ENCODE peak calls at places on chromosomes 13 and 19, in ten cellular contexts. One of them, this sample, is unnamed.

GRCh38 chr13:111167290-111167689 is 52.2 kb downstream of the ARHGEF7 start:
- DNase-seq in ELR: no peak
- DNase-seq in activated T-cell treated with anti-CD3 and anti-CD28 coated beads for 1 hour: no peak
- DNase-seq in LoVo: no peak
- DNase-seq in activated naive CD8-positive, alpha-beta T cell treated with anti-CD3 and anti-CD28 coated beads, Interleukin-2, amount 50 U/mL, for 24 hours: no peak
- DNase-seq in stimulated activated CD4-positive, alpha-beta T cell treated with anti-CD3 and anti-CD28 coated beads, Interleukin-12 subunit alpha, Interleukin-12 subunit beta, amount 100 ng/mL, for 48 hours: no peak
- DNase-seq in stimulated activated CD8-positive, alpha-beta memory T cell treated with anti-CD3 and anti-CD28 coated beads, Interleukin-7, amount 100 ng/mL, for 1 hour: no peak
- DNase-seq in RWPE1: no peak
- DNase-seq in NCI-H1436: no peak
- DNase-seq in naive thymus-derived CD8-positive, alpha-beta T cell: no peak
- DNase-seq in this sample: no peak

GRCh38 chr13:40388617-40389016 is 277.8 kb downstream of the FOXO1 start:
- DNase-seq in ELR: peak; percentile 60
- DNase-seq in activated T-cell treated with anti-CD3 and anti-CD28 coated beads for 1 hour: peak; percentile 62
- DNase-seq in LoVo: no peak
- DNase-seq in activated naive CD8-positive, alpha-beta T cell treated with anti-CD3 and anti-CD28 coated beads, Interleukin-2, amount 50 U/mL, for 24 hours: peak; percentile 72
- DNase-seq in stimulated activated CD4-positive, alpha-beta T cell treated with anti-CD3 and anti-CD28 coated beads, Interleukin-12 subunit alpha, Interleukin-12 subunit beta, amount 100 ng/mL, for 48 hours: peak; percentile 77
- DNase-seq in stimulated activated CD8-positive, alpha-beta memory T cell treated with anti-CD3 and anti-CD28 coated beads, Interleukin-7, amount 100 ng/mL, for 1 hour: peak; percentile 58
- DNase-seq in RWPE1: no peak
- DNase-seq in NCI-H1436: no peak
- DNase-seq in naive thymus-derived CD8-positive, alpha-beta T cell: peak; percentile 65
- DNase-seq in this sample: peak; percentile 90

GRCh38 chr19:7442423-7442822 is 46.4 kb downstream of the PEX11G start:
- DNase-seq in ELR: no peak
- DNase-seq in activated T-cell treated with anti-CD3 and anti-CD28 coated beads for 1 hour: no peak
- DNase-seq in LoVo: no peak
- DNase-seq in activated naive CD8-positive, alpha-beta T cell treated with anti-CD3 and anti-CD28 coated beads, Interleukin-2, amount 50 U/mL, for 24 hours: no peak
- DNase-seq in stimulated activated CD4-positive, alpha-beta T cell treated with anti-CD3 and anti-CD28 coated beads, Interleukin-12 subunit alpha, Interleukin-12 subunit beta, amount 100 ng/mL, for 48 hours: no peak
- DNase-seq in stimulated activated CD8-positive, alpha-beta memory T cell treated with anti-CD3 and anti-CD28 coated beads, Interleukin-7, amount 100 ng/mL, for 1 hour: no peak
- DNase-seq in RWPE1: no peak
- DNase-seq in NCI-H1436: peak; percentile 42
- DNase-seq in naive thymus-derived CD8-positive, alpha-beta T cell: no peak
- DNase-seq in this sample: no peak

GRCh38 chr13:43348397-43348796 is 325.0 kb downstream of the DNAJC15 start:
- DNase-seq in ELR: peak; percentile 82
- DNase-seq in activated T-cell treated with anti-CD3 and anti-CD28 coated beads for 1 hour: no peak
- DNase-seq in LoVo: no peak
- DNase-seq in activated naive CD8-positive, alpha-beta T cell treated with anti-CD3 and anti-CD28 coated beads, Interleukin-2, amount 50 U/mL, for 24 hours: no peak
- DNase-seq in stimulated activated CD4-positive, alpha-beta T cell treated with anti-CD3 and anti-CD28 coated beads, Interleukin-12 subunit alpha, Interleukin-12 subunit beta, amount 100 ng/mL, for 48 hours: no peak
- DNase-seq in stimulated activated CD8-positive, alpha-beta memory T cell treated with anti-CD3 and anti-CD28 coated beads, Interleukin-7, amount 100 ng/mL, for 1 hour: no peak
- DNase-seq in RWPE1: peak; percentile 52
- DNase-seq in NCI-H1436: no peak
- DNase-seq in naive thymus-derived CD8-positive, alpha-beta T cell: no peak
- DNase-seq in this sample: no peak

GRCh38 chr19:16160943-16161560 is 12.3 kb downstream of the CIB3 start:
- DNase-seq in ELR: peak; percentile 96
- DNase-seq in activated T-cell treated with anti-CD3 and anti-CD28 coated beads for 1 hour: no peak
- DNase-seq in LoVo: peak; percentile 74
- DNase-seq in activated naive CD8-positive, alpha-beta T cell treated with anti-CD3 and anti-CD28 coated beads, Interleukin-2, amount 50 U/mL, for 24 hours: peak; percentile 80
- DNase-seq in stimulated activated CD4-positive, alpha-beta T cell treated with anti-CD3 and anti-CD28 coated beads, Interleukin-12 subunit alpha, Interleukin-12 subunit beta, amount 100 ng/mL, for 48 hours: peak; percentile 49
- DNase-seq in stimulated activated CD8-positive, alpha-beta memory T cell treated with anti-CD3 and anti-CD28 coated beads, Interleukin-7, amount 100 ng/mL, for 1 hour: no peak
- DNase-seq in RWPE1: peak; percentile 91
- DNase-seq in NCI-H1436: no peak
- DNase-seq in naive thymus-derived CD8-positive, alpha-beta T cell: no peak
- DNase-seq in this sample: peak; percentile 68

GRCh38 chr19:35347171-35347929 is at the start of gene FFAR1:
- DNase-seq in ELR: peak; percentile 5
- DNase-seq in activated T-cell treated with anti-CD3 and anti-CD28 coated beads for 1 hour: no peak
- DNase-seq in LoVo: no peak
- DNase-seq in activated naive CD8-positive, alpha-beta T cell treated with anti-CD3 and anti-CD28 coated beads, Interleukin-2, amount 50 U/mL, for 24 hours: peak; percentile 61
- DNase-seq in stimulated activated CD4-positive, alpha-beta T cell treated with anti-CD3 and anti-CD28 coated beads, Interleukin-12 subunit alpha, Interleukin-12 subunit beta, amount 100 ng/mL, for 48 hours: peak; percentile 57
- DNase-seq in stimulated activated CD8-positive, alpha-beta memory T cell treated with anti-CD3 and anti-CD28 coated beads, Interleukin-7, amount 100 ng/mL, for 1 hour: no peak
- DNase-seq in RWPE1: no peak
- DNase-seq in NCI-H1436: no peak
- DNase-seq in naive thymus-derived CD8-positive, alpha-beta T cell: peak; percentile 34
- DNase-seq in this sample: peak; percentile 73

GRCh38 chr13:110759710-110760109 is 46.2 kb downstream of the ING1 start:
- DNase-seq in ELR: peak; percentile 67
- DNase-seq in activated T-cell treated with anti-CD3 and anti-CD28 coated beads for 1 hour: no peak
- DNase-seq in LoVo: no peak
- DNase-seq in activated naive CD8-positive, alpha-beta T cell treated with anti-CD3 and anti-CD28 coated beads, Interleukin-2, amount 50 U/mL, for 24 hours: no peak
- DNase-seq in stimulated activated CD4-positive, alpha-beta T cell treated with anti-CD3 and anti-CD28 coated beads, Interleukin-12 subunit alpha, Interleukin-12 subunit beta, amount 100 ng/mL, for 48 hours: no peak
- DNase-seq in stimulated activated CD8-positive, alpha-beta memory T cell treated with anti-CD3 and anti-CD28 coated beads, Interleukin-7, amount 100 ng/mL, for 1 hour: no peak
- DNase-seq in RWPE1: peak; percentile 26
- DNase-seq in NCI-H1436: no peak
- DNase-seq in naive thymus-derived CD8-positive, alpha-beta T cell: no peak
- DNase-seq in this sample: no peak

GRCh38 chr19:50720921-50721291 is 1.3 kb upstream of the SHANK1 start:
- DNase-seq in ELR: peak; percentile 82
- DNase-seq in activated T-cell treated with anti-CD3 and anti-CD28 coated beads for 1 hour: no peak
- DNase-seq in LoVo: no peak
- DNase-seq in activated naive CD8-positive, alpha-beta T cell treated with anti-CD3 and anti-CD28 coated beads, Interleukin-2, amount 50 U/mL, for 24 hours: no peak
- DNase-seq in stimulated activated CD4-positive, alpha-beta T cell treated with anti-CD3 and anti-CD28 coated beads, Interleukin-12 subunit alpha, Interleukin-12 subunit beta, amount 100 ng/mL, for 48 hours: no peak
- DNase-seq in stimulated activated CD8-positive, alpha-beta memory T cell treated with anti-CD3 and anti-CD28 coated beads, Interleukin-7, amount 100 ng/mL, for 1 hour: no peak
- DNase-seq in RWPE1: no peak
- DNase-seq in NCI-H1436: no peak
- DNase-seq in naive thymus-derived CD8-positive, alpha-beta T cell: no peak
- DNase-seq in this sample: no peak

GRCh38 chr19:42068756-42069571 is 1.0 kb downstream of the GRIK5 start:
- DNase-seq in ELR: no peak
- DNase-seq in activated T-cell treated with anti-CD3 and anti-CD28 coated beads for 1 hour: no peak
- DNase-seq in LoVo: no peak
- DNase-seq in activated naive CD8-positive, alpha-beta T cell treated with anti-CD3 and anti-CD28 coated beads, Interleukin-2, amount 50 U/mL, for 24 hours: no peak
- DNase-seq in stimulated activated CD4-positive, alpha-beta T cell treated with anti-CD3 and anti-CD28 coated beads, Interleukin-12 subunit alpha, Interleukin-12 subunit beta, amount 100 ng/mL, for 48 hours: no peak
- DNase-seq in stimulated activated CD8-positive, alpha-beta memory T cell treated with anti-CD3 and anti-CD28 coated beads, Interleukin-7, amount 100 ng/mL, for 1 hour: no peak
- DNase-seq in RWPE1: no peak
- DNase-seq in NCI-H1436: no peak
- DNase-seq in naive thymus-derived CD8-positive, alpha-beta T cell: no peak
- DNase-seq in this sample: no peak

GRCh38 chr13:90968510-90968909 is 379.0 kb upstream of the MIR17HG start:
- DNase-seq in ELR: peak; percentile 61
- DNase-seq in activated T-cell treated with anti-CD3 and anti-CD28 coated beads for 1 hour: no peak
- DNase-seq in LoVo: peak; percentile 21
- DNase-seq in activated naive CD8-positive, alpha-beta T cell treated with anti-CD3 and anti-CD28 coated beads, Interleukin-2, amount 50 U/mL, for 24 hours: no peak
- DNase-seq in stimulated activated CD4-positive, alpha-beta T cell treated with anti-CD3 and anti-CD28 coated beads, Interleukin-12 subunit alpha, Interleukin-12 subunit beta, amount 100 ng/mL, for 48 hours: no peak
- DNase-seq in stimulated activated CD8-positive, alpha-beta memory T cell treated with anti-CD3 and anti-CD28 coated beads, Interleukin-7, amount 100 ng/mL, for 1 hour: no peak
- DNase-seq in RWPE1: peak; percentile 16
- DNase-seq in NCI-H1436: no peak
- DNase-seq in naive thymus-derived CD8-positive, alpha-beta T cell: no peak
- DNase-seq in this sample: no peak

GRCh38 chr19:46082728-46083050 is 41.8 kb downstream of the IGFL3 start:
- DNase-seq in ELR: peak; percentile 39
- DNase-seq in activated T-cell treated with anti-CD3 and anti-CD28 coated beads for 1 hour: no peak
- DNase-seq in LoVo: no peak
- DNase-seq in activated naive CD8-positive, alpha-beta T cell treated with anti-CD3 and anti-CD28 coated beads, Interleukin-2, amount 50 U/mL, for 24 hours: no peak
- DNase-seq in stimulated activated CD4-positive, alpha-beta T cell treated with anti-CD3 and anti-CD28 coated beads, Interleukin-12 subunit alpha, Interleukin-12 subunit beta, amount 100 ng/mL, for 48 hours: no peak
- DNase-seq in stimulated activated CD8-positive, alpha-beta memory T cell treated with anti-CD3 and anti-CD28 coated beads, Interleukin-7, amount 100 ng/mL, for 1 hour: no peak
- DNase-seq in RWPE1: peak; percentile 38
- DNase-seq in NCI-H1436: no peak
- DNase-seq in naive thymus-derived CD8-positive, alpha-beta T cell: no peak
- DNase-seq in this sample: no peak

GRCh38 chr13:76503756-76504155 is 382.4 kb downstream of the KCTD12 start:
- DNase-seq in ELR: no peak
- DNase-seq in activated T-cell treated with anti-CD3 and anti-CD28 coated beads for 1 hour: no peak
- DNase-seq in LoVo: no peak
- DNase-seq in activated naive CD8-positive, alpha-beta T cell treated with anti-CD3 and anti-CD28 coated beads, Interleukin-2, amount 50 U/mL, for 24 hours: no peak
- DNase-seq in stimulated activated CD4-positive, alpha-beta T cell treated with anti-CD3 and anti-CD28 coated beads, Interleukin-12 subunit alpha, Interleukin-12 subunit beta, amount 100 ng/mL, for 48 hours: no peak
- DNase-seq in stimulated activated CD8-positive, alpha-beta memory T cell treated with anti-CD3 and anti-CD28 coated beads, Interleukin-7, amount 100 ng/mL, for 1 hour: no peak
- DNase-seq in RWPE1: no peak
- DNase-seq in NCI-H1436: peak; percentile 58
- DNase-seq in naive thymus-derived CD8-positive, alpha-beta T cell: no peak
- DNase-seq in this sample: no peak

GRCh38 chr13:31409678-31410356 is 210.0 kb downstream of the B3GLCT start:
- DNase-seq in ELR: peak; percentile 44
- DNase-seq in activated T-cell treated with anti-CD3 and anti-CD28 coated beads for 1 hour: no peak
- DNase-seq in LoVo: no peak
- DNase-seq in activated naive CD8-positive, alpha-beta T cell treated with anti-CD3 and anti-CD28 coated beads, Interleukin-2, amount 50 U/mL, for 24 hours: no peak
- DNase-seq in stimulated activated CD4-positive, alpha-beta T cell treated with anti-CD3 and anti-CD28 coated beads, Interleukin-12 subunit alpha, Interleukin-12 subunit beta, amount 100 ng/mL, for 48 hours: no peak
- DNase-seq in stimulated activated CD8-positive, alpha-beta memory T cell treated with anti-CD3 and anti-CD28 coated beads, Interleukin-7, amount 100 ng/mL, for 1 hour: no peak
- DNase-seq in RWPE1: no peak
- DNase-seq in NCI-H1436: no peak
- DNase-seq in naive thymus-derived CD8-positive, alpha-beta T cell: no peak
- DNase-seq in this sample: no peak

GRCh38 chr19:10325732-10326131 is 7.6 kb downstream of the RAVER1 start:
- DNase-seq in ELR: no peak
- DNase-seq in activated T-cell treated with anti-CD3 and anti-CD28 coated beads for 1 hour: no peak
- DNase-seq in LoVo: no peak
- DNase-seq in activated naive CD8-positive, alpha-beta T cell treated with anti-CD3 and anti-CD28 coated beads, Interleukin-2, amount 50 U/mL, for 24 hours: no peak
- DNase-seq in stimulated activated CD4-positive, alpha-beta T cell treated with anti-CD3 and anti-CD28 coated beads, Interleukin-12 subunit alpha, Interleukin-12 subunit beta, amount 100 ng/mL, for 48 hours: no peak
- DNase-seq in stimulated activated CD8-positive, alpha-beta memory T cell treated with anti-CD3 and anti-CD28 coated beads, Interleukin-7, amount 100 ng/mL, for 1 hour: no peak
- DNase-seq in RWPE1: no peak
- DNase-seq in NCI-H1436: no peak
- DNase-seq in naive thymus-derived CD8-positive, alpha-beta T cell: no peak
- DNase-seq in this sample: no peak

GRCh38 chr19:51712461-51713081 is 11.2 kb downstream of the HAS1 start:
- DNase-seq in ELR: peak; percentile 75
- DNase-seq in activated T-cell treated with anti-CD3 and anti-CD28 coated beads for 1 hour: no peak
- DNase-seq in LoVo: no peak
- DNase-seq in activated naive CD8-positive, alpha-beta T cell treated with anti-CD3 and anti-CD28 coated beads, Interleukin-2, amount 50 U/mL, for 24 hours: no peak
- DNase-seq in stimulated activated CD4-positive, alpha-beta T cell treated with anti-CD3 and anti-CD28 coated beads, Interleukin-12 subunit alpha, Interleukin-12 subunit beta, amount 100 ng/mL, for 48 hours: no peak
- DNase-seq in stimulated activated CD8-positive, alpha-beta memory T cell treated with anti-CD3 and anti-CD28 coated beads, Interleukin-7, amount 100 ng/mL, for 1 hour: no peak
- DNase-seq in RWPE1: peak; percentile 75
- DNase-seq in NCI-H1436: peak; percentile 57
- DNase-seq in naive thymus-derived CD8-positive, alpha-beta T cell: no peak
- DNase-seq in this sample: no peak

GRCh38 chr19:46924874-46925547 is 64.2 kb downstream of the ARHGAP35 start:
- DNase-seq in ELR: no peak
- DNase-seq in activated T-cell treated with anti-CD3 and anti-CD28 coated beads for 1 hour: no peak
- DNase-seq in LoVo: peak; percentile 80
- DNase-seq in activated naive CD8-positive, alpha-beta T cell treated with anti-CD3 and anti-CD28 coated beads, Interleukin-2, amount 50 U/mL, for 24 hours: peak; percentile 14
- DNase-seq in stimulated activated CD4-positive, alpha-beta T cell treated with anti-CD3 and anti-CD28 coated beads, Interleukin-12 subunit alpha, Interleukin-12 subunit beta, amount 100 ng/mL, for 48 hours: no peak
- DNase-seq in stimulated activated CD8-positive, alpha-beta memory T cell treated with anti-CD3 and anti-CD28 coated beads, Interleukin-7, amount 100 ng/mL, for 1 hour: no peak
- DNase-seq in RWPE1: peak; percentile 41
- DNase-seq in NCI-H1436: no peak
- DNase-seq in naive thymus-derived CD8-positive, alpha-beta T cell: no peak
- DNase-seq in this sample: no peak

GRCh38 chr13:22143671-22144070 is 472.8 kb downstream of the FGF9 start:
- DNase-seq in ELR: no peak
- DNase-seq in activated T-cell treated with anti-CD3 and anti-CD28 coated beads for 1 hour: no peak
- DNase-seq in LoVo: no peak
- DNase-seq in activated naive CD8-positive, alpha-beta T cell treated with anti-CD3 and anti-CD28 coated beads, Interleukin-2, amount 50 U/mL, for 24 hours: no peak
- DNase-seq in stimulated activated CD4-positive, alpha-beta T cell treated with anti-CD3 and anti-CD28 coated beads, Interleukin-12 subunit alpha, Interleukin-12 subunit beta, amount 100 ng/mL, for 48 hours: no peak
- DNase-seq in stimulated activated CD8-positive, alpha-beta memory T cell treated with anti-CD3 and anti-CD28 coated beads, Interleukin-7, amount 100 ng/mL, for 1 hour: no peak
- DNase-seq in RWPE1: no peak
- DNase-seq in NCI-H1436: no peak
- DNase-seq in naive thymus-derived CD8-positive, alpha-beta T cell: no peak
- DNase-seq in this sample: no peak

GRCh38 chr19:41206926-41207750 is 11.9 kb upstream of the AXL start:
- DNase-seq in ELR: no peak
- DNase-seq in activated T-cell treated with anti-CD3 and anti-CD28 coated beads for 1 hour: no peak
- DNase-seq in LoVo: no peak
- DNase-seq in activated naive CD8-positive, alpha-beta T cell treated with anti-CD3 and anti-CD28 coated beads, Interleukin-2, amount 50 U/mL, for 24 hours: no peak
- DNase-seq in stimulated activated CD4-positive, alpha-beta T cell treated with anti-CD3 and anti-CD28 coated beads, Interleukin-12 subunit alpha, Interleukin-12 subunit beta, amount 100 ng/mL, for 48 hours: no peak
- DNase-seq in stimulated activated CD8-positive, alpha-beta memory T cell treated with anti-CD3 and anti-CD28 coated beads, Interleukin-7, amount 100 ng/mL, for 1 hour: no peak
- DNase-seq in RWPE1: no peak
- DNase-seq in NCI-H1436: no peak
- DNase-seq in naive thymus-derived CD8-positive, alpha-beta T cell: no peak
- DNase-seq in this sample: no peak

GRCh38 chr19:2274937-2275535 is 6.9 kb downstream of the PEAK3 start:
- DNase-seq in ELR: peak; percentile 74
- DNase-seq in activated T-cell treated with anti-CD3 and anti-CD28 coated beads for 1 hour: no peak
- DNase-seq in LoVo: no peak
- DNase-seq in activated naive CD8-positive, alpha-beta T cell treated with anti-CD3 and anti-CD28 coated beads, Interleukin-2, amount 50 U/mL, for 24 hours: peak; percentile 43
- DNase-seq in stimulated activated CD4-positive, alpha-beta T cell treated with anti-CD3 and anti-CD28 coated beads, Interleukin-12 subunit alpha, Interleukin-12 subunit beta, amount 100 ng/mL, for 48 hours: no peak
- DNase-seq in stimulated activated CD8-positive, alpha-beta memory T cell treated with anti-CD3 and anti-CD28 coated beads, Interleukin-7, amount 100 ng/mL, for 1 hour: no peak
- DNase-seq in RWPE1: peak; percentile 48
- DNase-seq in NCI-H1436: peak; percentile 52
- DNase-seq in naive thymus-derived CD8-positive, alpha-beta T cell: peak; percentile 56
- DNase-seq in this sample: no peak

GRCh38 chr13:20348645-20349408 is 116.7 kb upstream of the GJB6 start:
- DNase-seq in ELR: no peak
- DNase-seq in activated T-cell treated with anti-CD3 and anti-CD28 coated beads for 1 hour: no peak
- DNase-seq in LoVo: no peak
- DNase-seq in activated naive CD8-positive, alpha-beta T cell treated with anti-CD3 and anti-CD28 coated beads, Interleukin-2, amount 50 U/mL, for 24 hours: no peak
- DNase-seq in stimulated activated CD4-positive, alpha-beta T cell treated with anti-CD3 and anti-CD28 coated beads, Interleukin-12 subunit alpha, Interleukin-12 subunit beta, amount 100 ng/mL, for 48 hours: no peak
- DNase-seq in stimulated activated CD8-positive, alpha-beta memory T cell treated with anti-CD3 and anti-CD28 coated beads, Interleukin-7, amount 100 ng/mL, for 1 hour: no peak
- DNase-seq in RWPE1: no peak
- DNase-seq in NCI-H1436: no peak
- DNase-seq in naive thymus-derived CD8-positive, alpha-beta T cell: no peak
- DNase-seq in this sample: no peak

GRCh38 chr13:88592105-88592504 is 920.9 kb downstream of the SLITRK5 start:
- DNase-seq in ELR: no peak
- DNase-seq in activated T-cell treated with anti-CD3 and anti-CD28 coated beads for 1 hour: no peak
- DNase-seq in LoVo: no peak
- DNase-seq in activated naive CD8-positive, alpha-beta T cell treated with anti-CD3 and anti-CD28 coated beads, Interleukin-2, amount 50 U/mL, for 24 hours: no peak
- DNase-seq in stimulated activated CD4-positive, alpha-beta T cell treated with anti-CD3 and anti-CD28 coated beads, Interleukin-12 subunit alpha, Interleukin-12 subunit beta, amount 100 ng/mL, for 48 hours: no peak
- DNase-seq in stimulated activated CD8-positive, alpha-beta memory T cell treated with anti-CD3 and anti-CD28 coated beads, Interleukin-7, amount 100 ng/mL, for 1 hour: no peak
- DNase-seq in RWPE1: no peak
- DNase-seq in NCI-H1436: no peak
- DNase-seq in naive thymus-derived CD8-positive, alpha-beta T cell: no peak
- DNase-seq in this sample: no peak